ENCODE peak calls at places on chromosomes 13 and 19, in nine cellular contexts. One of them, this sample, is unnamed.

GRCh38 chr19:10748924-10749434 is 31.1 kb downstream of the DNM2 start:
- DNase-seq in fibroblast of lung: peak
- DNase-seq in upper lobe of right lung: peak
- DNase-seq in AG09309: no peak
- DNase-seq in heart right ventricle: no peak
- DNase-seq in MM.1S: no peak
- DNase-seq in NB4: peak
- DNase-seq in esophagus squamous epithelium: no peak
- DNase-seq in A549: peak
- DNase-seq in this sample: peak

GRCh38 chr19:55276720-55277430 is 3.0 kb downstream of the HSPBP1 start:
- DNase-seq in NB4: no peak
- DNase-seq in upper lobe of right lung: no peak
- DNase-seq in A549: no peak
- DNase-seq in MM.1S: no peak
- DNase-seq in AG09309: no peak
- DNase-seq in fibroblast of lung: no peak
- DNase-seq in esophagus squamous epithelium: no peak
- DNase-seq in heart right ventricle: no peak
- DNase-seq in this sample: no peak

GRCh38 chr13:67726979-67727378 is 496.8 kb upstream of the PCDH9 start:
- DNase-seq in heart right ventricle: no peak
- DNase-seq in fibroblast of lung: no peak
- DNase-seq in upper lobe of right lung: no peak
- DNase-seq in AG09309: no peak
- DNase-seq in MM.1S: no peak
- DNase-seq in NB4: no peak
- DNase-seq in A549: no peak
- DNase-seq in esophagus squamous epithelium: no peak
- DNase-seq in this sample: peak

GRCh38 chr13:47144782-47145181 is 247.9 kb upstream of the HTR2A start:
- DNase-seq in esophagus squamous epithelium: no peak
- DNase-seq in upper lobe of right lung: no peak
- DNase-seq in AG09309: no peak
- DNase-seq in fibroblast of lung: no peak
- DNase-seq in MM.1S: no peak
- DNase-seq in A549: no peak
- DNase-seq in NB4: no peak
- DNase-seq in heart right ventricle: no peak
- DNase-seq in this sample: no peak

GRCh38 chr19:9309974-9310446 is 372 bp upstream of the ZNF699 start:
- DNase-seq in upper lobe of right lung: peak
- DNase-seq in AG09309: peak
- DNase-seq in fibroblast of lung: no peak
- DNase-seq in A549: peak
- DNase-seq in MM.1S: no peak
- DNase-seq in NB4: peak
- DNase-seq in esophagus squamous epithelium: peak
- DNase-seq in heart right ventricle: peak
- DNase-seq in this sample: peak

GRCh38 chr19:10226021-10226375 is 5.1 kb downstream of the S1PR2 start:
- DNase-seq in esophagus squamous epithelium: no peak
- DNase-seq in upper lobe of right lung: no peak
- DNase-seq in fibroblast of lung: no peak
- DNase-seq in MM.1S: no peak
- DNase-seq in heart right ventricle: no peak
- DNase-seq in A549: no peak
- DNase-seq in NB4: no peak
- DNase-seq in AG09309: no peak
- DNase-seq in this sample: no peak

GRCh38 chr19:38869836-38870607 is 8.1 kb downstream of the RINL start:
- DNase-seq in AG09309: no peak
- DNase-seq in esophagus squamous epithelium: peak
- DNase-seq in A549: peak
- DNase-seq in NB4: peak
- DNase-seq in fibroblast of lung: peak
- DNase-seq in MM.1S: peak
- DNase-seq in upper lobe of right lung: peak
- DNase-seq in heart right ventricle: peak
- DNase-seq in this sample: peak

GRCh38 chr19:10895363-10895762 is 24.0 kb downstream of the CARM1 start:
- DNase-seq in NB4: no peak
- DNase-seq in upper lobe of right lung: no peak
- DNase-seq in heart right ventricle: no peak
- DNase-seq in A549: no peak
- DNase-seq in MM.1S: no peak
- DNase-seq in fibroblast of lung: no peak
- DNase-seq in esophagus squamous epithelium: no peak
- DNase-seq in AG09309: no peak
- DNase-seq in this sample: no peak

GRCh38 chr13:97225533-97225932 is 3.4 kb downstream of the MBNL2 start:
- DNase-seq in A549: no peak
- DNase-seq in esophagus squamous epithelium: no peak
- DNase-seq in fibroblast of lung: no peak
- DNase-seq in upper lobe of right lung: no peak
- DNase-seq in AG09309: no peak
- DNase-seq in heart right ventricle: no peak
- DNase-seq in MM.1S: peak
- DNase-seq in NB4: no peak
- DNase-seq in this sample: no peak

GRCh38 chr13:42107006-42107405 is 58.6 kb downstream of the DGKH start:
- DNase-seq in MM.1S: no peak
- DNase-seq in AG09309: no peak
- DNase-seq in esophagus squamous epithelium: no peak
- DNase-seq in heart right ventricle: no peak
- DNase-seq in fibroblast of lung: peak
- DNase-seq in A549: no peak
- DNase-seq in upper lobe of right lung: no peak
- DNase-seq in NB4: no peak
- DNase-seq in this sample: no peak

GRCh38 chr13:43432948-43433347 is 353.8 kb downstream of the ENOX1 start:
- DNase-seq in esophagus squamous epithelium: no peak
- DNase-seq in MM.1S: no peak
- DNase-seq in heart right ventricle: peak
- DNase-seq in fibroblast of lung: no peak
- DNase-seq in A549: no peak
- DNase-seq in AG09309: no peak
- DNase-seq in NB4: no peak
- DNase-seq in upper lobe of right lung: no peak
- DNase-seq in this sample: no peak

GRCh38 chr19:10478903-10479384 is 24.2 kb downstream of the KEAP1 start:
- DNase-seq in AG09309: no peak
- DNase-seq in upper lobe of right lung: peak
- DNase-seq in esophagus squamous epithelium: peak
- DNase-seq in MM.1S: no peak
- DNase-seq in NB4: peak
- DNase-seq in heart right ventricle: peak
- DNase-seq in A549: peak
- DNase-seq in fibroblast of lung: peak
- DNase-seq in this sample: peak

GRCh38 chr19:21851596-21852345 is 15.8 kb upstream of the ZNF43 start:
- DNase-seq in esophagus squamous epithelium: peak
- DNase-seq in upper lobe of right lung: peak
- DNase-seq in A549: peak
- DNase-seq in MM.1S: no peak
- DNase-seq in AG09309: peak
- DNase-seq in heart right ventricle: peak
- DNase-seq in fibroblast of lung: peak
- DNase-seq in NB4: peak
- DNase-seq in this sample: peak

GRCh38 chr13:113729329-113730019 is 29.6 kb upstream of the TMEM255B start:
- DNase-seq in A549: peak
- DNase-seq in fibroblast of lung: peak
- DNase-seq in AG09309: no peak
- DNase-seq in esophagus squamous epithelium: no peak
- DNase-seq in NB4: no peak
- DNase-seq in MM.1S: no peak
- DNase-seq in heart right ventricle: no peak
- DNase-seq in upper lobe of right lung: peak
- DNase-seq in this sample: no peak

GRCh38 chr19:12757544-12758274 is 6.1 kb downstream of the BEST2 start:
- DNase-seq in heart right ventricle: peak
- DNase-seq in MM.1S: peak
- DNase-seq in AG09309: no peak
- DNase-seq in A549: peak
- DNase-seq in NB4: peak
- DNase-seq in fibroblast of lung: peak
- DNase-seq in upper lobe of right lung: peak
- DNase-seq in esophagus squamous epithelium: no peak
- DNase-seq in this sample: peak

GRCh38 chr19:4229179-4229931 is at the start of gene EBI3:
- DNase-seq in fibroblast of lung: peak
- DNase-seq in esophagus squamous epithelium: no peak
- DNase-seq in AG09309: no peak
- DNase-seq in heart right ventricle: no peak
- DNase-seq in A549: peak
- DNase-seq in NB4: peak
- DNase-seq in MM.1S: no peak
- DNase-seq in upper lobe of right lung: no peak
- DNase-seq in this sample: peak

GRCh38 chr19:18233224-18233825 is 7.1 kb upstream of the PDE4C start:
- DNase-seq in MM.1S: peak
- DNase-seq in A549: peak
- DNase-seq in esophagus squamous epithelium: no peak
- DNase-seq in fibroblast of lung: peak
- DNase-seq in AG09309: no peak
- DNase-seq in NB4: peak
- DNase-seq in upper lobe of right lung: peak
- DNase-seq in heart right ventricle: no peak
- DNase-seq in this sample: peak

DNA sequence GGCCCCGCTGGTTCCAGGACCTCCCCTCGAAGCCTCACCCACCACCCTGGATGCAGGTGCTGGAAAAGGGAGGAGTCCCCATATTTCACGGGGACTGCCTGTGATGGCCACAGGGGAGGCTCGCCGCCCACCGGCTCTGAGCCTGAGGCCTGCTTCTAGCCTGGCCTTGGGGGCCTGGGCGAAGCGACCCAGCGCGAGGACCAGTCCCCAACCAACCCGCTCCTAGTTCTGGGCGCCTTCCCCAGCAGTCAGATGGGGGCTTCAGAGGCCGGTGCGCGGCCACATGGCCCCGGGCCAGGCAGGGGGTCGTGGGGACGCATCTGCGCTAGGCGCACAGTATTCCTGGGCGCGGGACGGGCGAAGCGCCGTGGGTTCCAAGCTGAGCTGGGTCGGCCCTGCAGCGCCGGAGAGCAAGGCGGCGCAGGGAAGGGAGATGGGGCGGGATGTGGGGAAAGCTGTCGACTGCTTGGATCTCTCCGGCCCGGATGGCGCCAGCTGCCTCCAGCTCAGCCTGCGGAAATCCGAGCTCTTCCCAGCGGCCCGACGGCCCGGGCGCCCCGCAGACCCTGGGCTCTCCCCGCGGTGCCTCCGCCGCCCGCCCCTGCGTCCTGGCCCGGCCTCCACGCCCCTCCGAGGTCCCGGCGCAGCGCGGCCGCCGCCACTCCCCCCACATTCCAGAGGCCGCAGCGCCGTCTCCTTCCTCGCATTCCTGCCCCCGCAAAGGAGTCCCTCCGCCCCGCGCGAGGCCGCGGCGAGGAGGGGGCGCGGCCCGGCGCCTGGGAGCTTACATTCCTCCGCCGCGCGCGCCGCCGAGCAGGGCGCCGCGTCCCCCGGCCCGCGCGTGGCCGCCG is at the start of gene WTIP:
- DNase-seq in esophagus squamous epithelium: no peak
- DNase-seq in AG09309: peak
- DNase-seq in heart right ventricle: peak
- DNase-seq in NB4: no peak
- DNase-seq in upper lobe of right lung: peak
- DNase-seq in MM.1S: no peak
- DNase-seq in A549: peak
- DNase-seq in fibroblast of lung: peak
- DNase-seq in this sample: peak
- H3K4me3 ChIP-seq in esophagus squamous epithelium: peak
- H3K4me3 ChIP-seq in AG09309: peak
- H3K4me3 ChIP-seq in heart right ventricle: peak
- H3K4me3 ChIP-seq in NB4: no peak
- H3K4me3 ChIP-seq in upper lobe of right lung: peak
- H3K4me3 ChIP-seq in MM.1S: no peak
- H3K4me3 ChIP-seq in A549: peak
- H3K4me3 ChIP-seq in fibroblast of lung: peak
- H3K4me3 ChIP-seq in this sample: peak

GRCh38 chr19:3142292-3142670 is 6.4 kb downstream of the GNA15 start:
- DNase-seq in heart right ventricle: no peak
- DNase-seq in AG09309: no peak
- DNase-seq in fibroblast of lung: peak
- DNase-seq in upper lobe of right lung: no peak
- DNase-seq in esophagus squamous epithelium: no peak
- DNase-seq in MM.1S: no peak
- DNase-seq in NB4: peak
- DNase-seq in A549: peak
- DNase-seq in this sample: no peak
- H3K4me3 ChIP-seq in heart right ventricle: no peak
- H3K4me3 ChIP-seq in AG09309: no peak
- H3K4me3 ChIP-seq in fibroblast of lung: no peak
- H3K4me3 ChIP-seq in upper lobe of right lung: no peak
- H3K4me3 ChIP-seq in esophagus squamous epithelium: peak
- H3K4me3 ChIP-seq in MM.1S: no peak
- H3K4me3 ChIP-seq in NB4: no peak
- H3K4me3 ChIP-seq in A549: no peak
- H3K4me3 ChIP-seq in this sample: no peak

GRCh38 chr13:53066411-53066810 is 37.8 kb downstream of the OLFM4 start:
- DNase-seq in A549: no peak
- DNase-seq in AG09309: no peak
- DNase-seq in NB4: no peak
- DNase-seq in heart right ventricle: no peak
- DNase-seq in upper lobe of right lung: no peak
- DNase-seq in fibroblast of lung: no peak
- DNase-seq in esophagus squamous epithelium: no peak
- DNase-seq in MM.1S: no peak
- DNase-seq in this sample: no peak

GRCh38 chr13:53058077-53058660 is 29.6 kb downstream of the OLFM4 start:
- DNase-seq in heart right ventricle: no peak
- DNase-seq in A549: no peak
- DNase-seq in fibroblast of lung: no peak
- DNase-seq in esophagus squamous epithelium: no peak
- DNase-seq in AG09309: no peak
- DNase-seq in NB4: no peak
- DNase-seq in MM.1S: no peak
- DNase-seq in upper lobe of right lung: no peak
- DNase-seq in this sample: no peak

GRCh38 chr13:53064721-53065120 is 36.1 kb downstream of the OLFM4 start:
- DNase-seq in MM.1S: no peak
- DNase-seq in NB4: peak
- DNase-seq in fibroblast of lung: no peak
- DNase-seq in AG09309: no peak
- DNase-seq in upper lobe of right lung: no peak
- DNase-seq in A549: no peak
- DNase-seq in heart right ventricle: peak
- DNase-seq in esophagus squamous epithelium: no peak
- DNase-seq in this sample: no peak

GRCh38 chr13:53060840-53061485 is 32.4 kb downstream of the OLFM4 start:
- DNase-seq in MM.1S: no peak
- DNase-seq in upper lobe of right lung: no peak
- DNase-seq in heart right ventricle: no peak
- DNase-seq in A549: no peak
- DNase-seq in AG09309: no peak
- DNase-seq in fibroblast of lung: no peak
- DNase-seq in esophagus squamous epithelium: no peak
- DNase-seq in NB4: no peak
- DNase-seq in this sample: peak
- H3K4me3 ChIP-seq in MM.1S: no peak
- H3K4me3 ChIP-seq in upper lobe of right lung: no peak
- H3K4me3 ChIP-seq in heart right ventricle: no peak
- H3K4me3 ChIP-seq in A549: no peak
- H3K4me3 ChIP-seq in AG09309: no peak
- H3K4me3 ChIP-seq in fibroblast of lung: no peak
- H3K4me3 ChIP-seq in esophagus squamous epithelium: no peak
- H3K4me3 ChIP-seq in NB4: no peak
- H3K4me3 ChIP-seq in this sample: no peak

GRCh38 chr13:95552539-95553270 is at the start of gene CLDN10:
- DNase-seq in AG09309: no peak
- DNase-seq in MM.1S: peak
- DNase-seq in esophagus squamous epithelium: no peak
- DNase-seq in NB4: no peak
- DNase-seq in A549: peak
- DNase-seq in fibroblast of lung: no peak
- DNase-seq in upper lobe of right lung: no peak
- DNase-seq in heart right ventricle: no peak
- DNase-seq in this sample: no peak
- H3K4me3 ChIP-seq in AG09309: no peak
- H3K4me3 ChIP-seq in MM.1S: peak
- H3K4me3 ChIP-seq in esophagus squamous epithelium: peak
- H3K4me3 ChIP-seq in NB4: no peak
- H3K4me3 ChIP-seq in A549: peak
- H3K4me3 ChIP-seq in fibroblast of lung: no peak
- H3K4me3 ChIP-seq in upper lobe of right lung: peak
- H3K4me3 ChIP-seq in heart right ventricle: no peak
- H3K4me3 ChIP-seq in this sample: peak